ENCODE peak calls at places on chromosomes 2 and 18, in ten cellular contexts. J is GM23338, S is ovary, Y is WTC11, E is left ventricle myocardium inferior, V is pancreas, L is colonic mucosa, A is right atrium auricular region, T is glutamatergic neuron, Z is lung. F is an unnamed sample.

GRCh38 chr2:224982910-224983688 is 59.2 kb downstream of the DOCK10 start:
- DNase-seq in J (peak), S (no peak), Y (no peak), E (peak), V (no peak), L (no peak), A (no peak), T (peak), Z (no peak), F (no peak)

GRCh38 chr2:85911097-85911496 is 22.3 kb upstream of the ST3GAL5 start:
- DNase-seq in J (no peak), S (no peak), Y (no peak), E (no peak), V (no peak), L (no peak), A (no peak), T (peak), Z (no peak), F (no peak)

GRCh38 chr2:186695081-186695756 is 1.4 kb downstream of the FAM171B start:
- DNase-seq in J (no peak), S (no peak), Y (no peak), E (no peak), V (no peak), L (no peak), A (no peak), T (no peak), Z (no peak), F (no peak)

GRCh38 chr18:33157893-33158292 is 282.6 kb downstream of the CCDC178 start:
- DNase-seq in J (no peak), S (no peak), Y (no peak), E (no peak), V (no peak), L (no peak), A (no peak), T (no peak), Z (no peak), F (no peak)

GRCh38 chr2:222174450-222174849 is 124.3 kb downstream of the PAX3 start:
- DNase-seq in J (peak), S (no peak), Y (no peak), E (no peak), V (no peak), L (no peak), A (no peak), T (no peak), Z (no peak), F (no peak)

GRCh38 chr2:109318150-109318948 is 189.3 kb downstream of the SH3RF3 start:
- DNase-seq in J (no peak), S (peak), Y (no peak), E (peak), V (peak), L (peak), A (peak), T (no peak), Z (peak), F (no peak)

GRCh38 chr2:58448065-58448507 is 207.0 kb upstream of the FANCL start:
- DNase-seq in J (peak), S (peak), Y (peak), E (peak), V (no peak), L (peak), A (no peak), T (peak), Z (no peak), F (no peak)

GRCh38 chr2:38155025-38155424 is 79.1 kb upstream of the CYP1B1 start:
- DNase-seq in J (no peak), S (no peak), Y (no peak), E (no peak), V (no peak), L (no peak), A (no peak), T (no peak), Z (no peak), F (no peak)

GRCh38 chr2:186575302-186575701 is 14.6 kb upstream of the ITGAV start:
- DNase-seq in J (peak), S (no peak), Y (no peak), E (no peak), V (peak), L (peak), A (no peak), T (no peak), Z (no peak), F (no peak)

GRCh38 chr2:241110607-241111442 is 8.7 kb upstream of the MTERF4 start:
- DNase-seq in J (no peak), S (no peak), Y (no peak), E (no peak), V (no peak), L (no peak), A (no peak), T (no peak), Z (no peak), F (peak)

GRCh38 chr2:19101968-19102367 is 256.5 kb downstream of the OSR1 start:
- DNase-seq in J (no peak), S (no peak), Y (no peak), E (no peak), V (no peak), L (no peak), A (no peak), T (no peak), Z (no peak), F (no peak)

GRCh38 chr2:229407170-229407569 is 136.1 kb upstream of the PID1 start:
- DNase-seq in J (no peak), S (peak), Y (no peak), E (peak), V (peak), L (peak), A (peak), T (no peak), Z (peak), F (no peak)

GRCh38 chr2:129074526-129074925 is 755.9 kb upstream of the HS6ST1 start:
- DNase-seq in J (no peak), S (no peak), Y (no peak), E (no peak), V (no peak), L (no peak), A (no peak), T (no peak), Z (no peak), F (no peak)

GRCh38 chr2:167756427-167756826 is 491.0 kb downstream of the STK39 start:
- DNase-seq in J (peak), S (no peak), Y (no peak), E (no peak), V (no peak), L (no peak), A (no peak), T (no peak), Z (no peak), F (no peak)

GRCh38 chr2:173652311-173652710 is 297.6 kb downstream of the CDCA7 start:
- DNase-seq in J (no peak), S (no peak), Y (no peak), E (no peak), V (no peak), L (no peak), A (no peak), T (no peak), Z (no peak), F (no peak)

GRCh38 chr2:44802409-44803099 is 138.9 kb upstream of the SIX3 start:
- DNase-seq in J (peak), S (no peak), Y (peak), E (no peak), V (no peak), L (no peak), A (no peak), T (no peak), Z (no peak), F (no peak)

GRCh38 chr18:36693931-36694661 is 134.7 kb downstream of the TPGS2 start:
- DNase-seq in J (no peak), S (no peak), Y (no peak), E (no peak), V (no peak), L (no peak), A (no peak), T (no peak), Z (no peak), F (no peak)

GRCh38 chr2:109728809-109729208 is 65.3 kb upstream of the RGPD5 start:
- DNase-seq in J (no peak), S (peak), Y (no peak), E (peak), V (no peak), L (no peak), A (peak), T (no peak), Z (peak), F (peak)

GRCh38 chr18:12930908-12931307 is 16.9 kb upstream of the SEH1L start:
- DNase-seq in J (no peak), S (no peak), Y (no peak), E (no peak), V (no peak), L (no peak), A (no peak), T (no peak), Z (no peak), F (no peak)

GRCh38 chr2:33322099-33322498 is 154.3 kb upstream of the RASGRP3 start:
- DNase-seq in J (no peak), S (no peak), Y (no peak), E (no peak), V (peak), L (no peak), A (no peak), T (no peak), Z (no peak), F (no peak)

GRCh38 chr18:49111191-49111988 is 160.6 kb upstream of the SMAD7 start:
- DNase-seq in J (no peak), S (no peak), Y (no peak), E (no peak), V (no peak), L (no peak), A (no peak), T (no peak), Z (no peak), F (no peak)

GRCh38 chr2:236658974-236659757 is 89.5 kb downstream of the ACKR3 start:
- DNase-seq in J (no peak), S (no peak), Y (no peak), E (no peak), V (no peak), L (no peak), A (peak), T (no peak), Z (peak), F (no peak)

GRCh38 chr18:2406544-2406943 is 164.8 kb downstream of the METTL4 start:
- DNase-seq in J (no peak), S (no peak), Y (no peak), E (no peak), V (no peak), L (no peak), A (no peak), T (no peak), Z (no peak), F (no peak)

GRCh38 chr2:119856469-119856901 is 96.8 kb downstream of the PTPN4 start:
- DNase-seq in J (no peak), S (no peak), Y (no peak), E (no peak), V (no peak), L (no peak), A (no peak), T (no peak), Z (no peak), F (no peak)

GRCh38 chr2:28163028-28163427 is 229.6 kb upstream of the FOSL2 start:
- DNase-seq in J (no peak), S (no peak), Y (no peak), E (no peak), V (no peak), L (no peak), A (no peak), T (no peak), Z (no peak), F (no peak)

GRCh38 chr2:25966531-25967265 is 15.6 kb downstream of the KIF3C start:
- DNase-seq in J (no peak), S (no peak), Y (no peak), E (no peak), V (no peak), L (no peak), A (no peak), T (no peak), Z (no peak), F (no peak)

GRCh38 chr2:47207614-47208013 is 52.5 kb upstream of the STPG4 start:
- DNase-seq in J (no peak), S (no peak), Y (no peak), E (no peak), V (no peak), L (no peak), A (no peak), T (no peak), Z (no peak), F (no peak)

GRCh38 chr2:121236101-121236640 is 48.8 kb downstream of the TFCP2L1 start:
- DNase-seq in J (no peak), S (no peak), Y (no peak), E (no peak), V (no peak), L (no peak), A (no peak), T (no peak), Z (no peak), F (peak)

GRCh38 chr18:49924293-49924983 is 111.1 kb upstream of the ACAA2 start:
- DNase-seq in J (no peak), S (no peak), Y (no peak), E (no peak), V (no peak), L (no peak), A (no peak), T (no peak), Z (no peak), F (no peak)

GRCh38 chr2:24540011-24540477 is 49.0 kb downstream of the NCOA1 start:
- DNase-seq in J (no peak), S (no peak), Y (no peak), E (no peak), V (no peak), L (no peak), A (no peak), T (no peak), Z (no peak), F (no peak)

GRCh38 chr2:127408004-127408806 is 10.0 kb upstream of the PROC start:
- DNase-seq in J (peak), S (peak), Y (peak), E (peak), V (peak), L (peak), A (peak), T (peak), Z (peak), F (peak)

GRCh38 chr18:75204978-75205759 is 3.8 kb downstream of the PTGR3 start:
- DNase-seq in J (peak), S (no peak), Y (peak), E (no peak), V (no peak), L (no peak), A (no peak), T (peak), Z (no peak), F (no peak)

GRCh38 chr2:70403267-70404053 is 101.6 kb upstream of the FAM136A start:
- DNase-seq in J (peak), S (no peak), Y (peak), E (no peak), V (no peak), L (peak), A (no peak), T (no peak), Z (no peak), F (no peak)

GRCh38 chr18:55386545-55386944 is 201.4 kb downstream of the TCF4 start:
- DNase-seq in J (no peak), S (no peak), Y (no peak), E (no peak), V (no peak), L (no peak), A (no peak), T (no peak), Z (no peak), F (no peak)

GRCh38 chr18:55384115-55384514 is 203.9 kb downstream of the TCF4 start:
- DNase-seq in J (no peak), S (no peak), Y (no peak), E (no peak), V (no peak), L (no peak), A (no peak), T (no peak), Z (no peak), F (no peak)

GRCh38 chr18:55382277-55382805 is 205.7 kb downstream of the TCF4 start:
- DNase-seq in J (no peak), S (no peak), Y (no peak), E (no peak), V (no peak), L (no peak), A (no peak), T (no peak), Z (no peak), F (no peak)

GRCh38 chr18:55385770-55386169 is 202.2 kb downstream of the TCF4 start:
- DNase-seq in J (no peak), S (no peak), Y (no peak), E (no peak), V (no peak), L (no peak), A (no peak), T (no peak), Z (no peak), F (no peak)

DNA sequence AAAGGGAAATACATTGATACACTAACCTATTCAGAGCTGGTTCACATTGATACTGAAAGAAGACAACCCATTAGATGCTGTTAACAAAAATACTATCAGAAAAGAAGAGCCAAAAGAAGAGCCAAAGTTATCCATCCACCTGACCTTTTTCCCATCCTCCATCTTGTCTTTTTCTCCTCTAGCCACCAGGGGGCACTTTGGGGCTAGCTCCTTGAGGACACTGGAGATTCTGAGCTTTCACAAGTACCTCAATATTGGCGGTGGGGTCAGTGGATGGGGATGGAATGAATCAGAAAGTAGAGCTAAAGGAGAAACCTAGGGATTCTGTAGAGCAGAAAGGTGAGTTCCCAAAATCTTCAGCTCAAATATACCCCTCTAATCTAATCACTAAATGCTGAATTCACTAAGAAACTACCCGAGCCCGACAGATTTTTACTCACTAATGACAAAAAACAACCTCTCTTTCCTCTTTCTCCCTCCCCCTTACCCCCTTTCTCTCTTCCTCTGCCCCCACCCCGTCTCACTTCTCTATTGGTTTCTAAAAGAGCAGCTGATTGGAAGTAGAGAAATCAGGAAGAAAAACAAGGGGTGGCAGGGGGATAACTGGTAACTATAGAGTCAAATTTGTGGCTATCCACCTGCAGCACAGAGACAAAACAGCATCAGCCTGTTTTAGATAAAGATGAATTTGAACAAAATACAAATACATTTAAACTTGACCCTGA is 203.3 kb downstream of the TCF4 start:
- DNase-seq in J (peak), S (no peak), Y (peak), E (no peak), V (no peak), L (peak), A (no peak), T (peak), Z (no peak), F (no peak)
- TF ChIP-seq CTCF in J (peak), S (no peak), Y (peak), E (peak), V (no peak), L (peak), A (peak), T (peak), Z (no peak), F (peak)

DNA sequence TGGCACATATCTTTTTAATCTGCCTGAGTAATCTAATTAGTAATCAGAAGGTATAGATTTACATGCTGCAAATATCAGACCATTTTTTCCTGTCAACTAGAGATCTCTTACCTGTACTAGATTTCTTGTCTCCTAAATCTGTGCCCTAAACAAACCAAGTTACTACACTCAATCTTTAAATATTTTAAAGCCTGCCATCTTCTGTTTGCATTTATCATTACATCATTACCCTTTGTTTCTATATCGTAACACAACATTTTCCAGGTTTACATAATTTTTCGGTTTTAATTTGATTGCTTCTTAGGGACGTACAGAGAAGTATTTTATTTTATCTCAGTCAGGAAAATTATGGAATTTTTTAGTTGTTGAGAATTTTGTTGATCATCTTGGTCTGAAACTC is 25.7 kb downstream of the PSMA8 start:
- DNase-seq in J (peak), S (no peak), Y (no peak), E (no peak), V (no peak), L (no peak), A (no peak), T (no peak), Z (no peak), F (no peak)
- TF ChIP-seq CTCF in J (peak), S (no peak), Y (no peak), E (peak), V (no peak), L (no peak), A (peak), T (peak), Z (no peak), F (no peak)

DNA sequence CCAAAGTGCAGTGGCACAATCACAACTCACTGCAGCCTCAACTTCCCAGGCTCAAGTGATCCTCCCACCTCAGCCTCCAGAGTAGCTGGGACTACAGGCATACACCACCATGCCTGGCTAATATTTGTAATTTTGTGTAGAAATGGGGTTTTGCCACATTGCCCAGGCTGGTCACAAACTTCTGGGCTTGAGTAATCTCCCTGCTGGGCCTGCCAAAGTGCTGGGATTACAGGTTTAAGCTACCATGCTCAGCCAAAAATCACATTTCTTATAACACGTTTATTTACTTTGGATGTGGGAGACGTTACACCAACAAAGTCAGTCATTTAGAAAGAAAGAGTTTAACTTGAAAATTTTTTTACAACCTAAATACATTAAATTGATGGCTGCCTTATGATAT is 209.0 kb upstream of the VWC2L start:
- DNase-seq in J (no peak), S (no peak), Y (no peak), E (no peak), V (no peak), L (no peak), A (no peak), T (no peak), Z (no peak), F (no peak)
- TF ChIP-seq CTCF in J (no peak), S (no peak), Y (no peak), E (no peak), V (no peak), L (no peak), A (no peak), T (no peak), Z (no peak), F (no peak)

GRCh38 chr2:174776223-174776622 is 12.0 kb upstream of the CHRNA1 start:
- DNase-seq in J (peak), S (no peak), Y (peak), E (no peak), V (no peak), L (no peak), A (no peak), T (peak), Z (no peak), F (no peak)
- TF ChIP-seq CTCF in J (peak), S (no peak), Y (peak), E (no peak), V (no peak), L (no peak), A (no peak), T (peak), Z (no peak), F (no peak)

DNA sequence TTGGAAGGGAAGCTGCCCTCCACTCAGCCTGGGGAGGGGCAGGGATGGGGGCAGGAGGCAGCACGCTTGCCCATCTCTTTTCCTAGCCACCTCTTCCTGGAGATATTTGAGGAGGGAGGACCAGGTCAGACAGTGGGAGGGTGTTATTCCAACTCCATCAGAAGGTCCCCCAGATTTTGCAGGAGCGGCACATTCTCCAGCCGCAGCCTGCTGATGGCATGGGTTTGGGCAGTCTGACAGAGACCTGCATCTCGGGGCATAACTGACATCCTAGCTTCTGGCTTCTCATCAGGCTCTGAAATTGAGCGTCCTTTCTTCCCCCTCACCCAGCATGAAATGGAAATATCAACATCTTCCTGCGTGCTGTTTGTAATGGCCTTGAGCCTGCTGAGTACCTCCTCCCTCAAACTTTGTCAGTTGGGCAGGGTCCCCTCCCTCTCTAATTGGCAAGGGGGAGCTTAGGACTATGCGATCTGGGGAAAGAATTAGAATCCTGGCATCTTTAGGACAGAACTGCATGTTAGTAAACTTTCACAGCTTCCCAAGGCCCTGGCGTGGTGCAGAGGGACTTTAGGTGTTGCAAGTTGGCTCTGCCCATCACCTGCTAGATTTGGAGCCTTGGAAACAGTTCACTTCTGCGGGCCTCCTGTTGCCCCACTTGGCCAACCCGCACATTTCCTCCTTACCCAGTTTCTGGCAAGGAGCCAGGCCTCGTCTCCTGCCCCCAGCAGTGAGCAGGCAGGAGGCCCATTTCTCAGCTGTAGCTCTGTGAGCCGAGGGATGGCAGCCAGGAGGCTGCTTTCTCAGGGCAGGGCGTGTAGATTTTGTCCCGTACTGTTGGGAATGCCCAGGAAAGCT is 2.2 kb downstream of the ITM2C start:
- DNase-seq in J (no peak), S (peak), Y (no peak), E (no peak), V (peak), L (peak), A (no peak), T (no peak), Z (no peak), F (peak)
- TF ChIP-seq CTCF in J (no peak), S (no peak), Y (no peak), E (no peak), V (no peak), L (no peak), A (no peak), T (no peak), Z (no peak), F (no peak)

F was measured in spleen.